ENCODE peak calls at places on chromosomes 5 and 9, in five cellular contexts. C is tibial nerve, Q is A549, B is upper lobe of left lung, V is esophagus squamous epithelium. X is an unnamed sample.

GRCh38 chr5:136094913-136095641 is 37.6 kb upstream of the SMAD5 start:
- DNase-seq in C (no peak), B (no peak), Q (no peak), V (no peak), X (no peak)

GRCh38 chr5:3220201-3220600 is 375.4 kb upstream of the IRX1 start:
- DNase-seq in C (no peak), V (no peak), Q (no peak), B (no peak), X (no peak)

GRCh38 chr5:159331099-159331973 is 1.0 kb upstream of the IL12B start:
- DNase-seq in Q (peak), V (no peak), C (peak), B (peak), X (peak)

GRCh38 chr5:154713615-154714125 is 41.5 kb upstream of the LARP1 start:
- DNase-seq in V (no peak), B (no peak), C (no peak), Q (no peak), X (no peak)

GRCh38 chr9:109903515-109904138 is 123.6 kb downstream of the PALM2AKAP2 start:
- DNase-seq in V (no peak), C (peak), Q (peak), B (peak), X (peak)

GRCh38 chr9:37350486-37351190 is 71.9 kb upstream of the GRHPR start:
- DNase-seq in Q (no peak), C (no peak), V (no peak), B (no peak), X (no peak)

GRCh38 chr5:42500003-42500599 is 76.9 kb downstream of the GHR start:
- DNase-seq in B (no peak), C (no peak), Q (no peak), V (no peak), X (no peak)

GRCh38 chr9:16030513-16031185 is 477.8 kb downstream of the CCDC171 start:
- DNase-seq in V (no peak), B (no peak), Q (peak), C (no peak), X (no peak)

GRCh38 chr5:146825033-146825432 is 53.5 kb downstream of the PPP2R2B start:
- DNase-seq in V (no peak), C (no peak), B (no peak), Q (peak), X (no peak)

GRCh38 chr9:128607642-128608350 is 48.9 kb downstream of the DYNC2I2 start:
- DNase-seq in B (no peak), Q (no peak), V (no peak), C (no peak), X (no peak)

GRCh38 chr5:141382469-141383294 is at the start of gene PCDHGA7:
- DNase-seq in C (no peak), V (no peak), Q (peak), B (no peak), X (peak)

GRCh38 chr9:79152306-79152705 is 419.5 kb upstream of the TLE4 start:
- DNase-seq in V (no peak), C (no peak), Q (no peak), B (no peak), X (no peak)

GRCh38 chr5:171493646-171494393 is 74.4 kb downstream of the FGF18 start:
- DNase-seq in V (no peak), B (no peak), C (no peak), Q (no peak), X (no peak)

GRCh38 chr5:178670486-178670885 is 43.6 kb upstream of the CLK4 start:
- DNase-seq in Q (no peak), V (no peak), C (no peak), B (no peak), X (no peak)

GRCh38 chr5:67677422-67677970 is 480.9 kb upstream of the CD180 start:
- DNase-seq in B (no peak), V (no peak), C (no peak), Q (no peak), X (no peak)

GRCh38 chr5:131515348-131515747 is 119.7 kb downstream of the RAPGEF6 start:
- DNase-seq in V (no peak), C (no peak), Q (no peak), B (no peak), X (no peak)

GRCh38 chr5:177370488-177371119 is 12.9 kb downstream of the RGS14 start:
- DNase-seq in C (peak), V (no peak), Q (peak), B (peak), X (no peak)
- H3K4me3 ChIP-seq in C (peak), V (peak), Q (peak), B (peak), X (no peak)

GRCh38 chr5:122845253-122846050 is at the start of gene SNX24:
- DNase-seq in V (peak), B (peak), C (peak), Q (peak), X (peak)
- TF ChIP-seq POLR2A in V (peak), B (no peak), C (peak), Q (peak), X (no peak)

GRCh38 chr5:1005362-1005851 is 3.2 kb upstream of the NKD2 start:
- DNase-seq in Q (no peak), V (no peak), B (no peak), C (no peak), X (no peak)
- H3K4me3 ChIP-seq in Q (peak), V (peak), B (peak), C (peak), X (no peak)

GRCh38 chr5:157670662-157671591 is at the start of gene C5orf52:
- DNase-seq in C (no peak), Q (peak), V (no peak), B (no peak), X (peak)
- TF ChIP-seq POLR2A in C (no peak), Q (no peak), V (no peak), B (no peak), X (no peak)

GRCh38 chr5:176609724-176610429 is at the start of gene GPRIN1:
- DNase-seq in Q (peak), B (peak), V (no peak), C (no peak), X (no peak)

GRCh38 chr5:176611435-176611834 is 1.5 kb upstream of the GPRIN1 start:
- DNase-seq in C (peak), B (peak), Q (peak), V (no peak), X (peak)

GRCh38 chr5:176612008-176612407 is 2.1 kb upstream of the GPRIN1 start:
- DNase-seq in Q (no peak), B (no peak), V (no peak), C (no peak), X (no peak)

GRCh38 chr5:176608937-176609723 is 826 bp downstream of the GPRIN1 start:
- DNase-seq in B (no peak), C (no peak), Q (no peak), V (no peak), X (no peak)

DNA sequence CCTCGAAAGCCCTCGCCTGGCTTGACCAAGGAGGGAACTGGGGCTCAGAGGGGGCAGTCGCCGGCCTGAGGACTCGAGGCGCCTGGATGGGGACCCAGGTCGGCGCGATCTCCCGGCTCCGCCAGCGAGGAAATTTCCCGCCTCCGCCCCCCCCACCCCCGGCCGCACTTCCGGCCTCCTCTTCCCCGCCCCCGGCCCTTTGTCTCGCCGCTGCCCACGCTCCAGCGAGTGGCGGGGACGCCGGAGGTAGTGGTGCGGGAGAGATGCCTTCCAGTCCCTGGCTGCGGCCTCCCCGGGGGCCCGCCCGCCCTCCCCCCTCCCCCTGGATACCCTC is 441 bp upstream of the GPRIN1 start:
- DNase-seq in V (no peak), C (no peak), Q (no peak), B (no peak), X (no peak)
- H3K4me3 ChIP-seq in V (peak), C (peak), Q (peak), B (peak), X (peak)

GRCh38 chr9:27528886-27529315 is 713 bp downstream of the MOB3B start:
- DNase-seq in C (peak), V (peak), B (peak), Q (peak), X (peak)
- TF ChIP-seq POLR2A in C (no peak), V (no peak), B (no peak), Q (no peak), X (no peak)

DNA sequence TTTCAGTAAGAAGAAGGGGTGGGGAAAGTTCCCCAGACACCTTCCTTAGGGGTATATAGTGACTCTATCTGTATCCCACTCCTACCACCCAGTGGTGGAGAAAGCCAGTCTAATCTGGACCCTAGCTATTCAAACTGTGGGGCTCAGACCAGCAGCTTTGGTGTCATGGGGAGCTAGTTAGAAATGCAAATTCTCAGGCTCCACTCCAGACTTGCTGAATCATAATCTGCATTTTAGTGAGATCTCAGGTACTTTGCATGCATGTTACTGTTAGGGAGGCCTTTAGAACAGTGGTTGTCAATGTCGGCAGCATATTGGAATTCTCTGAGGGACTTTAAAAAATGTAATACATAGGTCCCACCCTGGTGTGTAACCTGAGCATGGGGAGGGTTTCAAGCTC is 12.1 kb upstream of the GM2A start:
- DNase-seq in Q (no peak), B (no peak), V (no peak), C (no peak), X (no peak)
- H3K4me3 ChIP-seq in Q (no peak), B (no peak), V (no peak), C (no peak), X (no peak)

GRCh38 chr9:113275147-113276131 is at the start of the genes CDC26 and PRPF4:
- DNase-seq in C (peak), V (peak), Q (peak), B (peak), X (peak)
- TF ChIP-seq POLR2A in C (peak), V (peak), Q (peak), B (no peak), X (no peak)

DNA sequence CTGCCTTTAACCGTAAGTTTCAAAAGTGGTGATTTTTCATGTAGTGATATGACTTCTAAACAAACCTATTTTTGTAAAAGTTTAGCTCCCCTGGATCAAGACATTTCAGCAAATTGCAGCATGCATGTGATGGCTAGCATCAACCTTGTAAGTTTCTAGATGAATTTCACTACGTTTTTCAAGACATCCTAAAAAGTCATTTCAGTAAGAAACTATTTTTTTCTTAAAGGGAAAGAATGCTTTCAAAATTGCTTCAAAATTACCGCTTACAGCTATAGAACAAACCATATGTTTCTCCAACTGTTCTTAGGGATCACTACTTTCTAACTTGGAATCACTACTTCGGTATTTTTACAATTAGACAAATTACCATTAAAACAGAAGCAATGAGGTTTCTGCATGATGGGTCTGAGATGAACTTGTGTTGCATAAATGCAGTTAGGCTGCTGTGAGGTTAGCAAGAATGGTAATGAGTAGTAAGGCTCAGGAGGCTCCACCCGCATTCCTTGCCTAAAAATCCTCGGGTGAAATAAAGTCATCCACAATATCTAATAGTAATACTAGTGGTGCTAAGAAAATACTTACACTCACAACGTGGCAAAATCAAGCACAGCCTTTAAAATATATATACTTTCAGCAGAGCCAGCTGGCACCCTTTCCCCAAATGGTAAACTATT is 53.8 kb downstream of the CDC14B start:
- DNase-seq in B (no peak), C (peak), V (no peak), Q (no peak), X (peak)
- H3K4me3 ChIP-seq in B (peak), C (peak), V (peak), Q (peak), X (no peak)